ENCODE peak calls at places on chromosomes 3 and 15, in eight cellular contexts. One of them, this sample, is unnamed.

GRCh38 chr15:100686725-100687488 is 84.5 kb downstream of the ASB7 start:
- DNase-seq in body of pancreas: no peak
- DNase-seq in NB4: no peak
- DNase-seq in A549: no peak
- DNase-seq in IMR-90: peak; percentile 72
- DNase-seq in lower leg skin: no peak
- DNase-seq in adrenal gland: no peak
- DNase-seq in HCT116: no peak
- DNase-seq in this sample: peak; percentile 22

GRCh38 chr15:66565731-66566130 is at the start of gene LCTL:
- DNase-seq in body of pancreas: no peak
- DNase-seq in NB4: no peak
- DNase-seq in A549: no peak
- DNase-seq in IMR-90: peak; percentile 72
- DNase-seq in lower leg skin: no peak
- DNase-seq in adrenal gland: no peak
- DNase-seq in HCT116: no peak
- DNase-seq in this sample: peak; percentile 57

GRCh38 chr15:63722144-63722543 is 111.6 kb downstream of the HERC1 start:
- DNase-seq in body of pancreas: no peak
- DNase-seq in NB4: no peak
- DNase-seq in A549: no peak
- DNase-seq in IMR-90: no peak
- DNase-seq in lower leg skin: no peak
- DNase-seq in adrenal gland: no peak
- DNase-seq in HCT116: no peak
- DNase-seq in this sample: no peak

GRCh38 chr3:136835817-136836510 is 17.0 kb downstream of the SLC35G2 start:
- DNase-seq in body of pancreas: no peak
- DNase-seq in NB4: no peak
- DNase-seq in A549: no peak
- DNase-seq in IMR-90: peak; percentile 35
- DNase-seq in lower leg skin: no peak
- DNase-seq in adrenal gland: no peak
- DNase-seq in HCT116: no peak
- DNase-seq in this sample: no peak

GRCh38 chr3:197430961-197431910 is 124.5 kb downstream of the BDH1 start:
- DNase-seq in body of pancreas: no peak
- DNase-seq in NB4: no peak
- DNase-seq in A549: no peak
- DNase-seq in IMR-90: peak; percentile 73
- DNase-seq in lower leg skin: peak; percentile 53
- DNase-seq in adrenal gland: no peak
- DNase-seq in HCT116: no peak
- DNase-seq in this sample: no peak

GRCh38 chr15:79582650-79583049 is 150.5 kb downstream of the MINAR1 start:
- DNase-seq in body of pancreas: no peak
- DNase-seq in NB4: no peak
- DNase-seq in A549: no peak
- DNase-seq in IMR-90: no peak
- DNase-seq in lower leg skin: no peak
- DNase-seq in adrenal gland: no peak
- DNase-seq in HCT116: no peak
- DNase-seq in this sample: no peak

GRCh38 chr3:132781922-132782321 is 59.7 kb upstream of the NPHP3 start:
- DNase-seq in body of pancreas: no peak
- DNase-seq in NB4: peak; percentile 0
- DNase-seq in A549: no peak
- DNase-seq in IMR-90: no peak
- DNase-seq in lower leg skin: no peak
- DNase-seq in adrenal gland: no peak
- DNase-seq in HCT116: no peak
- DNase-seq in this sample: no peak

GRCh38 chr3:21839592-21839991 is 88.6 kb upstream of the ZNF385D start:
- DNase-seq in body of pancreas: no peak
- DNase-seq in NB4: peak; percentile 24
- DNase-seq in A549: no peak
- DNase-seq in IMR-90: peak; percentile 53
- DNase-seq in lower leg skin: no peak
- DNase-seq in adrenal gland: no peak
- DNase-seq in HCT116: no peak
- DNase-seq in this sample: peak; percentile 3

GRCh38 chr15:58038426-58039106 is 26.9 kb downstream of the ALDH1A2 start:
- DNase-seq in body of pancreas: no peak
- DNase-seq in NB4: no peak
- DNase-seq in A549: no peak
- DNase-seq in IMR-90: no peak
- DNase-seq in lower leg skin: no peak
- DNase-seq in adrenal gland: no peak
- DNase-seq in HCT116: no peak
- DNase-seq in this sample: no peak

GRCh38 chr15:40043927-40044716 is 5.1 kb upstream of the SRP14 start:
- DNase-seq in body of pancreas: no peak
- DNase-seq in NB4: no peak
- DNase-seq in A549: no peak
- DNase-seq in IMR-90: no peak
- DNase-seq in lower leg skin: no peak
- DNase-seq in adrenal gland: no peak
- DNase-seq in HCT116: no peak
- DNase-seq in this sample: no peak

GRCh38 chr3:173774275-173774674 is 376.7 kb downstream of the NLGN1 start:
- DNase-seq in body of pancreas: no peak
- DNase-seq in NB4: no peak
- DNase-seq in A549: no peak
- DNase-seq in IMR-90: no peak
- DNase-seq in lower leg skin: no peak
- DNase-seq in adrenal gland: no peak
- DNase-seq in HCT116: no peak
- DNase-seq in this sample: no peak

GRCh38 chr3:48413086-48413485 is 16.8 kb downstream of the PLXNB1 start:
- DNase-seq in body of pancreas: no peak
- DNase-seq in NB4: no peak
- DNase-seq in A549: no peak
- DNase-seq in IMR-90: no peak
- DNase-seq in lower leg skin: peak; percentile 70
- DNase-seq in adrenal gland: no peak
- DNase-seq in HCT116: no peak
- DNase-seq in this sample: no peak

GRCh38 chr3:134796313-134797079 is 1.4 kb downstream of the EPHB1 start:
- DNase-seq in body of pancreas: no peak
- DNase-seq in NB4: no peak
- DNase-seq in A549: no peak
- DNase-seq in IMR-90: no peak
- DNase-seq in lower leg skin: no peak
- DNase-seq in adrenal gland: no peak
- DNase-seq in HCT116: no peak
- DNase-seq in this sample: no peak

GRCh38 chr3:106263556-106263955 is 394.7 kb upstream of the CBLB start:
- DNase-seq in body of pancreas: no peak
- DNase-seq in NB4: no peak
- DNase-seq in A549: no peak
- DNase-seq in IMR-90: no peak
- DNase-seq in lower leg skin: no peak
- DNase-seq in adrenal gland: no peak
- DNase-seq in HCT116: no peak
- DNase-seq in this sample: no peak

GRCh38 chr3:193899001-193899400 is 236.9 kb upstream of the HES1 start:
- DNase-seq in body of pancreas: no peak
- DNase-seq in NB4: no peak
- DNase-seq in A549: no peak
- DNase-seq in IMR-90: no peak
- DNase-seq in lower leg skin: no peak
- DNase-seq in adrenal gland: no peak
- DNase-seq in HCT116: no peak
- DNase-seq in this sample: no peak

GRCh38 chr3:117744935-117745334 is 1035.4 kb downstream of the TUSC7 start:
- DNase-seq in body of pancreas: no peak
- DNase-seq in NB4: no peak
- DNase-seq in A549: no peak
- DNase-seq in IMR-90: no peak
- DNase-seq in lower leg skin: no peak
- DNase-seq in adrenal gland: no peak
- DNase-seq in HCT116: no peak
- DNase-seq in this sample: no peak

GRCh38 chr15:101613130-101614000 is 38.8 kb downstream of the TM2D3 start:
- DNase-seq in body of pancreas: peak; percentile 59
- DNase-seq in NB4: no peak
- DNase-seq in A549: no peak
- DNase-seq in IMR-90: peak; percentile 31
- DNase-seq in lower leg skin: no peak
- DNase-seq in adrenal gland: peak; percentile 60
- DNase-seq in HCT116: no peak
- DNase-seq in this sample: no peak

DNA sequence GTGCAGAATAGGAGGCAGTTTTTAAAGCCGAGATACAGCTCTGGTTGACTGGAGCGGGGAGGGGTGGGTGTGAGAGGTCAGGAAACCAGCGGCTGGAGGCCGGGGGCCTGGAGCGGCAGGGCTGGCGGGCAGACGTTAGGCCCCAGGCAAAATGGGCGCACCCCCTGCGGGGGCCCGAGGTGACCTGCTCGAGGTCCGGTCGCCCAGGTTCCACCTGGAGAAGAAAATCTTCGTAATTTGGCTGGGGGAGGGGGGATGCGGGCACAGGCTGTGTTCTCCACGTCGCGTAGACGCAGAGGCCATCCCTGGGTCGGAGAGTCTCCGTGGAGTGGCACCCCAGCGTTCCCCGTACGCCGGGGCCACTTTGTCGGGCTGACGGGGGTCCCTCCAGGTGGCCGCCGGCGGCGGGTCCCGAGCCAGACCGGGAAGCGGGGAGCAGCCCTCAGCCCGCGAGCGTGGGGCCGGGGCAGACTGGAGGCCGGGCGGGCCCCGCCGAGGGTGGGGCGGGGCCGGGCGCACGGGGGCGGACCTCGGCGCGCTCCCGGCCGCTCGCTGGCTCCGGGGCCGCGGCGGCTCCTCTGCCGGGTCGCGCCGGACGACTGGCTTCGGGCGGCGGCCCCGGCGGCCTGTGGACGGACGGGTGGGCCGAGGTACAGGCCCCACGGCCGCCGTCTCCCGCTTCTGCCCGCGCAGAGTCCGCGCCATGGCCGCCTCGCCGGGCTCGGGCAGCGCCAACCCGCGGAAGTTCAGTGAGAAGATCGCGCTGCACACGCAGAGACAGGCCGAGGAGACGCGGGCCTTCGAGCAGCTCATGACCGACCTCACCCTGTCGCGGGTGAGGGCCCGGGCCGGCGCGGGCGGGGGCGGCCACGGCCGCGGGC is at the start of gene CRTC3:
- DNase-seq in body of pancreas: peak; percentile 51
- DNase-seq in NB4: peak; percentile 72
- DNase-seq in A549: peak; percentile 74
- DNase-seq in IMR-90: peak; percentile 48
- DNase-seq in lower leg skin: peak; percentile 89
- DNase-seq in adrenal gland: peak; percentile 55
- DNase-seq in HCT116: no peak
- DNase-seq in this sample: peak; percentile 50
- TF ChIP-seq POLR2A in body of pancreas: peak; percentile 58
- TF ChIP-seq POLR2A in NB4: peak; percentile 54
- TF ChIP-seq POLR2A in A549: peak; percentile 82
- TF ChIP-seq POLR2A in IMR-90: peak; percentile 66
- TF ChIP-seq POLR2A in lower leg skin: no peak
- TF ChIP-seq POLR2A in adrenal gland: peak; percentile 66
- TF ChIP-seq POLR2A in HCT116: no peak
- TF ChIP-seq POLR2A in this sample: peak; percentile 70

GRCh38 chr3:183980408-183980807 is 37.3 kb downstream of the ABCC5 start:
- DNase-seq in body of pancreas: no peak
- DNase-seq in NB4: no peak
- DNase-seq in A549: no peak
- DNase-seq in IMR-90: no peak
- DNase-seq in lower leg skin: no peak
- DNase-seq in adrenal gland: peak; percentile 17
- DNase-seq in HCT116: no peak
- DNase-seq in this sample: no peak
- TF ChIP-seq POLR2A in body of pancreas: no peak
- TF ChIP-seq POLR2A in NB4: no peak
- TF ChIP-seq POLR2A in A549: no peak
- TF ChIP-seq POLR2A in IMR-90: no peak
- TF ChIP-seq POLR2A in lower leg skin: no peak
- TF ChIP-seq POLR2A in adrenal gland: no peak
- TF ChIP-seq POLR2A in HCT116: no peak
- TF ChIP-seq POLR2A in this sample: no peak

GRCh38 chr15:61318276-61318675 is 89.2 kb upstream of the RORA start:
- DNase-seq in body of pancreas: peak; percentile 19
- DNase-seq in NB4: no peak
- DNase-seq in A549: no peak
- DNase-seq in IMR-90: no peak
- DNase-seq in lower leg skin: no peak
- DNase-seq in adrenal gland: no peak
- DNase-seq in HCT116: no peak
- DNase-seq in this sample: no peak
- TF ChIP-seq POLR2A in body of pancreas: no peak
- TF ChIP-seq POLR2A in NB4: no peak
- TF ChIP-seq POLR2A in A549: no peak
- TF ChIP-seq POLR2A in IMR-90: no peak
- TF ChIP-seq POLR2A in lower leg skin: no peak
- TF ChIP-seq POLR2A in adrenal gland: no peak
- TF ChIP-seq POLR2A in HCT116: no peak
- TF ChIP-seq POLR2A in this sample: no peak

GRCh38 chr3:83320726-83321125 is 1559.3 kb upstream of the GBE1 start:
- DNase-seq in body of pancreas: no peak
- DNase-seq in NB4: no peak
- DNase-seq in A549: no peak
- DNase-seq in IMR-90: no peak
- DNase-seq in lower leg skin: no peak
- DNase-seq in adrenal gland: no peak
- DNase-seq in HCT116: no peak
- DNase-seq in this sample: no peak
- TF ChIP-seq POLR2A in body of pancreas: no peak
- TF ChIP-seq POLR2A in NB4: no peak
- TF ChIP-seq POLR2A in A549: no peak
- TF ChIP-seq POLR2A in IMR-90: no peak
- TF ChIP-seq POLR2A in lower leg skin: no peak
- TF ChIP-seq POLR2A in adrenal gland: no peak
- TF ChIP-seq POLR2A in HCT116: no peak
- TF ChIP-seq POLR2A in this sample: no peak

GRCh38 chr15:44726136-44726535 is 10.2 kb upstream of the TRIM69 start:
- DNase-seq in body of pancreas: no peak
- DNase-seq in NB4: peak; percentile 52
- DNase-seq in A549: no peak
- DNase-seq in IMR-90: no peak
- DNase-seq in lower leg skin: no peak
- DNase-seq in adrenal gland: no peak
- DNase-seq in HCT116: no peak
- DNase-seq in this sample: no peak

GRCh38 chr15:44727462-44728231 is 8.7 kb upstream of the TRIM69 start:
- DNase-seq in body of pancreas: no peak
- DNase-seq in NB4: no peak
- DNase-seq in A549: no peak
- DNase-seq in IMR-90: no peak
- DNase-seq in lower leg skin: no peak
- DNase-seq in adrenal gland: no peak
- DNase-seq in HCT116: no peak
- DNase-seq in this sample: no peak

GRCh38 chr15:44726568-44727461 is 9.5 kb upstream of the TRIM69 start:
- DNase-seq in body of pancreas: no peak
- DNase-seq in NB4: peak; percentile 97
- DNase-seq in A549: peak; percentile 35
- DNase-seq in IMR-90: peak; percentile 94
- DNase-seq in lower leg skin: no peak
- DNase-seq in adrenal gland: peak; percentile 55
- DNase-seq in HCT116: peak; percentile 52
- DNase-seq in this sample: peak; percentile 58

GRCh38 chr15:44729394-44729913 is 6.9 kb upstream of the TRIM69 start:
- DNase-seq in body of pancreas: no peak
- DNase-seq in NB4: peak; percentile 30
- DNase-seq in A549: no peak
- DNase-seq in IMR-90: peak; percentile 18
- DNase-seq in lower leg skin: peak; percentile 89
- DNase-seq in adrenal gland: no peak
- DNase-seq in HCT116: no peak
- DNase-seq in this sample: no peak

GRCh38 chr15:44728576-44729393 is 7.5 kb upstream of the TRIM69 start:
- DNase-seq in body of pancreas: peak; percentile 95
- DNase-seq in NB4: peak; percentile 96
- DNase-seq in A549: peak; percentile 73
- DNase-seq in IMR-90: peak; percentile 99
- DNase-seq in lower leg skin: peak; percentile 99
- DNase-seq in adrenal gland: peak; percentile 98
- DNase-seq in HCT116: peak; percentile 94
- DNase-seq in this sample: peak; percentile 65
- TF ChIP-seq POLR2A in body of pancreas: peak; percentile 95
- TF ChIP-seq POLR2A in NB4: peak; percentile 74
- TF ChIP-seq POLR2A in A549: peak; percentile 65
- TF ChIP-seq POLR2A in IMR-90: peak; percentile 58
- TF ChIP-seq POLR2A in lower leg skin: peak; percentile 54
- TF ChIP-seq POLR2A in adrenal gland: peak; percentile 95
- TF ChIP-seq POLR2A in HCT116: peak; percentile 73
- TF ChIP-seq POLR2A in this sample: peak; percentile 68